ENCODE peak calls at places on chromosomes 16 and 17, in five cellular contexts. Y is lower lobe of right lung, G is K562, J is MM.1S, R is foreskin fibroblast. T is an unnamed sample.

GRCh38 chr17:36934144-36934758 is 3.0 kb upstream of the LHX1 start:
- DNase-seq in J (no peak), G (no peak), R (no peak), Y (no peak), T (no peak)

GRCh38 chr17:75468311-75468754 is 11.9 kb downstream of the TMEM94 start:
- DNase-seq in J (no peak), G (no peak), R (no peak), Y (no peak), T (no peak)

GRCh38 chr17:31745964-31746650 is 112.9 kb downstream of the COPRS start:
- DNase-seq in J (no peak), R (no peak), G (no peak), Y (no peak), T (no peak)

GRCh38 chr17:17186051-17186450 is 20.1 kb downstream of the PLD6 start:
- DNase-seq in Y (peak; percentile 67), G (no peak), J (no peak), R (no peak), T (peak; percentile 61)

GRCh38 chr16:58329147-58329546 is 34.3 kb upstream of the PRSS54 start:
- DNase-seq in Y (no peak), G (no peak), R (peak; percentile 24), J (no peak), T (no peak)

GRCh38 chr17:75514299-75515228 is 773 bp downstream of the CASKIN2 start:
- DNase-seq in J (no peak), Y (peak; percentile 57), G (peak; percentile 42), R (no peak), T (no peak)

GRCh38 chr16:31862761-31863160 is 10.8 kb upstream of the ZNF267 start:
- DNase-seq in J (no peak), Y (no peak), G (no peak), R (no peak), T (no peak)

GRCh38 chr16:3175157-3176153 is 12.5 kb upstream of the OR1F1 start:
- DNase-seq in G (peak; percentile 52), R (no peak), J (no peak), Y (peak; percentile 45), T (no peak)

GRCh38 chr16:81702506-81702905 is 76.6 kb upstream of the PLCG2 start:
- DNase-seq in J (no peak), G (no peak), R (no peak), Y (peak; percentile 2), T (no peak)

GRCh38 chr16:66958857-66959644 is 2.0 kb upstream of the CES3 start:
- DNase-seq in G (no peak), Y (no peak), R (no peak), J (no peak), T (no peak)

GRCh38 chr16:74199066-74199841 is 97.4 kb upstream of the PSMD7 start:
- DNase-seq in J (no peak), G (no peak), R (no peak), Y (no peak), T (no peak)

GRCh38 chr16:34802396-34802795 is 1343.0 kb downstream of the TP53TG3F start:
- DNase-seq in G (no peak), J (no peak), R (no peak), Y (no peak), T (no peak)

GRCh38 chr16:80369559-80369958 is 171.2 kb upstream of the DYNLRB2 start:
- DNase-seq in Y (no peak), J (peak; percentile 43), R (peak; percentile 51), G (no peak), T (no peak)

GRCh38 chr17:63345598-63345997 is 100.5 kb downstream of the CYB561 start:
- DNase-seq in J (no peak), G (no peak), R (peak; percentile 74), Y (no peak), T (no peak)

GRCh38 chr16:1469693-1470201 is 5.1 kb downstream of the CLCN7 start:
- DNase-seq in J (no peak), R (no peak), G (no peak), Y (peak; percentile 58), T (no peak)

GRCh38 chr17:19619705-19620325 is 28.7 kb upstream of the ALDH3A2 start:
- DNase-seq in G (no peak), R (no peak), Y (no peak), J (no peak), T (no peak)

GRCh38 chr17:81993726-81994592 is 16.5 kb downstream of the ASPSCR1 start:
- DNase-seq in R (no peak), G (no peak), J (no peak), Y (no peak), T (no peak)

GRCh38 chr16:69483611-69484010 is 59.2 kb downstream of the CYB5B start:
- DNase-seq in R (no peak), J (no peak), G (no peak), Y (no peak), T (no peak)
- H3K4me3 ChIP-seq in R (no peak overlapping the region), J (no peak overlapping the region), G (no peak overlapping the region), Y (no peak overlapping the region), T (no peak overlapping the region)

GRCh38 chr17:48052956-48053757 is 5.0 kb downstream of the NFE2L1 start:
- DNase-seq in G (peak; percentile 20), R (peak; percentile 35), J (no peak), Y (peak; percentile 59), T (no peak)

GRCh38 chr17:48055531-48056245 is 7.5 kb downstream of the NFE2L1 start:
- DNase-seq in J (peak; percentile 29), G (no peak), Y (no peak), R (no peak), T (peak; percentile 57)

GRCh38 chr17:48053758-48054237 is 5.6 kb downstream of the NFE2L1 start:
- DNase-seq in Y (no peak), G (no peak), R (no peak), J (no peak), T (no peak)

GRCh38 chr17:48056246-48056745 is 8.1 kb downstream of the NFE2L1 start:
- DNase-seq in Y (no peak), J (no peak), G (no peak), R (no peak), T (no peak)

DNA sequence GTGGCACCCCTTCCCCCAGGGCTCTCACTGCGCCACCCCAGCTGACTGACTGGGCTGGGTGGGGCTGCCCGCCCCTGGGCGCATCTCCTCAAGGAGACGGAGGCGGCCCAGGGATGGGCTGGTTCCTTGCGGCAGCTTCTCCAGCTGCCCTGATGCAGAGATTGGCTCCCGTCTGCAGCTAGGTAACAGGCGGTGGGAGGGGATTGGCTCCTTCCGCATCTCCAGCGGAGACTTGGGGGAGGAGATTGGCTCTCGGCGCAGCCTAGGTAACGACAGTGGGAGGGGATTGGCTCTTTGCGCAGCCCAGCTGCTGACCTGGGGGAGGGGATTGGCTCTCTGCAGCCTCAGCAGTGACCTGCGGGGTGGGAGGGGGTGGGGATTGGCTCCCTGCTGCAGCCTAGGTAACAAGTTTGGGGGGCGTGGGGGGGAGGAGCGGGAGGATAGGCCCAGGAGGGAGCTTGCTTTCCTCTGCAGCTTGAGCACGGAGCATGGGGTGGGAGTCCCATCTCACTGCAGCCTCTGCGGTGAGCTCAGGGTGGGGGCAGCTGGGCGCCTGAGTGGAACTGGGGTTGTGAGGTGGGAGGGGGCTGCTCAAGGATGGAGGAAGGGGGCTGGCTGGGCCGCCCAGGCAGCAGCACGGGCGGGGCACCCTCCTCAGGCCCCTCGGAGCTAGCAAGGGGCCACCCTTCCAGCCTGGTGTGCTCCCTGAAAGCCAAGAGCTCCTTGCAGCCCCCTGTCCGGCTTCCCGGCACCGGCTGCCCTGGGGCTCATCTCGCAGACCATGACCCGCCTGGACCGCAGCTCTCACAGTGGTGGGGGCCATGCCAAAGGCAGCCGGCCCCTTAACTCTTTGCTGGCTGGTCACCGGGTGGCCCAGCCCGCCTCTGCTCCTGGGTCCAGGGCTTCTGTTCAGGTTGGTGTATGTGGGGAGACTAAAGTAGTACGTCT is 6.4 kb downstream of the NFE2L1 start:
- DNase-seq in J (no peak), R (peak; percentile 35), G (peak; percentile 69), Y (peak; percentile 76), T (no peak)
- H3K4me3 ChIP-seq in J (no peak overlapping the region), R (peak overlapping the region; percentile 42), G (no peak overlapping the region), Y (peak overlapping the region; percentile 34), T (no peak overlapping the region)

GRCh38 chr17:5753421-5753820 is 169.1 kb upstream of the NLRP1 start:
- DNase-seq in R (no peak), G (no peak), J (no peak), Y (no peak), T (no peak)
- H3K4me3 ChIP-seq in R (no peak overlapping the region), G (no peak overlapping the region), J (no peak overlapping the region), Y (no peak overlapping the region), T (no peak overlapping the region)

GRCh38 chr16:76956394-76956793 is 234.6 kb upstream of the MON1B start:
- DNase-seq in R (no peak), G (no peak), J (no peak), Y (no peak), T (no peak)
- H3K4me3 ChIP-seq in R (no peak overlapping the region), G (no peak overlapping the region), J (no peak overlapping the region), Y (no peak overlapping the region), T (no peak overlapping the region)

DNA sequence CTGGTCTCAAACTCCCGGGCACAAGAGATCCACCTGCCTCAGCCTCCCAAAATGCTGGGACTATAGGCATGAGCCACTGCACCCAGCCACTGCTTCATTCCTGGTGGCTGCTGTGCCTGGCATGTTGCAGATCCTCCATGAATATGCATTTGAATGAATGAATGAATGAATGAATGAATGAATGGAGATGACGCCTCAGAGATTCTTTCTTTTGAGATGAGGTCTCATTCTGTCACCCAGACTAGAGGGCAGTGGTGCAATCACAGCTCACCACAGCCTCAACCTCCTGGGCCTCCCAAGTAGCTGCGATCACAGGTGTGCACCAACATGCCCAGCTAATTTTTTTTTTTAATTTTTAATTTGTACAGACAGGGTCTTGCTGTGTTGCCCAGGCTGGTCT is 5.2 kb downstream of the SPN start:
- DNase-seq in G (no peak), Y (no peak), R (no peak), J (no peak), T (no peak)
- H3K4me3 ChIP-seq in G (no peak overlapping the region), Y (no peak overlapping the region), R (no peak overlapping the region), J (no peak overlapping the region), T (no peak overlapping the region)

GRCh38 chr17:61410555-61411089 is 11.0 kb downstream of the TBX2 start:
- DNase-seq in J (peak; percentile 59), R (peak; percentile 75), Y (peak; percentile 84), G (no peak), T (no peak)

GRCh38 chr17:61411114-61411943 is 11.7 kb downstream of the TBX2 start:
- DNase-seq in R (peak; percentile 85), G (no peak), J (peak; percentile 39), Y (peak; percentile 74), T (no peak)

GRCh38 chr17:61409301-61410099 is 9.9 kb downstream of the TBX2 start:
- DNase-seq in J (peak; percentile 67), Y (peak; percentile 63), R (peak; percentile 75), G (peak; percentile 81), T (no peak)

GRCh38 chr17:61408151-61409041 is 8.8 kb downstream of the TBX2 start:
- DNase-seq in Y (peak; percentile 43), J (no peak), R (no peak), G (no peak), T (no peak)

GRCh38 chr17:61410100-61410551 is 10.5 kb downstream of the TBX2 start:
- DNase-seq in R (no peak), G (no peak), Y (peak; percentile 45), J (no peak), T (no peak)
- H3K4me3 ChIP-seq in R (peak overlapping the region; percentile 52), G (no peak overlapping the region), Y (peak overlapping the region; percentile 67), J (no peak overlapping the region), T (no peak overlapping the region)

T was measured in GM12864.